ENCODE peak calls at places on chromosomes 3 and 15, in seven cellular contexts. B, U, N, M, S, L and K are unnamed samples.

GRCh38 chr3:144556392-144556791 is 584.8 kb downstream of the DIPK2A start:
- DNase-seq in M (no peak), B (no peak), U (no peak), S (no peak), L (peak), N (no peak), K (peak)

GRCh38 chr3:66499881-66500574 is 794 bp downstream of the LRIG1 start:
- DNase-seq in S (no peak), B (no peak), M (peak), L (peak), U (no peak), N (peak), K (no peak)

GRCh38 chr3:152289708-152290107 is 21.0 kb downstream of the MBNL1 start:
- DNase-seq in L (no peak), B (no peak), U (no peak), S (no peak), M (no peak), N (no peak), K (no peak)

GRCh38 chr3:179768080-179768479 is 115.2 kb downstream of the USP13 start:
- DNase-seq in L (peak), N (peak), B (no peak), M (peak), U (no peak), S (peak), K (peak)

GRCh38 chr3:28322464-28322863 is 26.1 kb upstream of the ZCWPW2 start:
- DNase-seq in L (no peak), N (no peak), B (no peak), U (no peak), S (no peak), M (no peak), K (no peak)

GRCh38 chr15:87528873-87529272 is 727.7 kb downstream of the NTRK3 start:
- DNase-seq in B (no peak), U (no peak), N (no peak), M (no peak), S (no peak), L (no peak), K (no peak)

GRCh38 chr15:33402640-33403039 is 91.9 kb downstream of the RYR3 start:
- DNase-seq in B (no peak), N (no peak), U (no peak), M (no peak), S (no peak), L (no peak), K (no peak)

GRCh38 chr3:172699070-172699469 is 11.8 kb downstream of the NCEH1 start:
- DNase-seq in U (no peak), M (no peak), L (no peak), S (no peak), B (no peak), N (no peak), K (no peak)

GRCh38 chr15:68387288-68388143 is 44.4 kb downstream of the ITGA11 start:
- DNase-seq in S (no peak), B (no peak), U (no peak), L (no peak), N (peak), M (no peak), K (no peak)

GRCh38 chr3:18438586-18438985 is 13.4 kb upstream of the SATB1 start:
- DNase-seq in L (no peak), M (no peak), S (no peak), U (no peak), N (no peak), B (no peak), K (no peak)

GRCh38 chr3:53846134-53846850 is at the start of the genes CHDH and IL17RB:
- DNase-seq in U (peak), M (peak), S (peak), N (peak), L (peak), B (peak), K (no peak)

GRCh38 chr3:10556312-10556711 is 50.9 kb upstream of the ATP2B2 start:
- DNase-seq in L (no peak), N (no peak), S (no peak), B (no peak), U (no peak), M (no peak), K (peak)

GRCh38 chr3:44146073-44146472 is 95.6 kb upstream of the TOPAZ1 start:
- DNase-seq in M (no peak), U (no peak), L (no peak), B (no peak), N (no peak), S (no peak), K (no peak)

GRCh38 chr3:188212308-188212969 is 58.5 kb downstream of the LPP start:
- DNase-seq in U (no peak), L (peak), B (peak), S (no peak), N (no peak), M (no peak), K (no peak)

DNA sequence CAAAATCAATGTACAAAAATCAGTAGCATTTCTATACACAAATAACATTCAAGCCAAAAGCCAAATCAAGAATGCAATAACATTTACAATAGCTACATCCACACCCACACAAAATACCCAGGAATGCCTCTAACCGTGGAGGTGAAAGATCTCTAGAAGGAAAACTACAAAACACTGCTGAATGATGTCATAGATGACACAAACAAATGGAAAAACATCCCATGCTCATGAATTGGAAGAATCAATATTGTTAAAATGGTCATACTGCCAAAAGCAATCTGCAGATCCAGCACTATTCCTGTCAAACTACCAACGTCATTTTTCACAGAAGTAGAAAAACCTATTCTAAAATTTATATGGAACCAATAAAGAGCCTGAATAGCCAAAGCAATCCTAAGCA is 143.7 kb downstream of the SLCO3A1 start:
- DNase-seq in N (no peak), U (no peak), L (no peak), S (no peak), M (no peak), B (no peak), K (no peak)
- TF ChIP-seq MAX in N (no peak), U (no peak), L (no peak), S (no peak), M (no peak), B (no peak), K (no peak)

GRCh38 chr15:76169013-76169412 is 109.2 kb downstream of the TMEM266 start:
- DNase-seq in B (no peak), N (peak), M (no peak), L (no peak), S (no peak), U (no peak), K (peak)
- TF ChIP-seq MAX in B (no peak), N (no peak), M (no peak), L (no peak), S (no peak), U (no peak), K (peak)

DNA sequence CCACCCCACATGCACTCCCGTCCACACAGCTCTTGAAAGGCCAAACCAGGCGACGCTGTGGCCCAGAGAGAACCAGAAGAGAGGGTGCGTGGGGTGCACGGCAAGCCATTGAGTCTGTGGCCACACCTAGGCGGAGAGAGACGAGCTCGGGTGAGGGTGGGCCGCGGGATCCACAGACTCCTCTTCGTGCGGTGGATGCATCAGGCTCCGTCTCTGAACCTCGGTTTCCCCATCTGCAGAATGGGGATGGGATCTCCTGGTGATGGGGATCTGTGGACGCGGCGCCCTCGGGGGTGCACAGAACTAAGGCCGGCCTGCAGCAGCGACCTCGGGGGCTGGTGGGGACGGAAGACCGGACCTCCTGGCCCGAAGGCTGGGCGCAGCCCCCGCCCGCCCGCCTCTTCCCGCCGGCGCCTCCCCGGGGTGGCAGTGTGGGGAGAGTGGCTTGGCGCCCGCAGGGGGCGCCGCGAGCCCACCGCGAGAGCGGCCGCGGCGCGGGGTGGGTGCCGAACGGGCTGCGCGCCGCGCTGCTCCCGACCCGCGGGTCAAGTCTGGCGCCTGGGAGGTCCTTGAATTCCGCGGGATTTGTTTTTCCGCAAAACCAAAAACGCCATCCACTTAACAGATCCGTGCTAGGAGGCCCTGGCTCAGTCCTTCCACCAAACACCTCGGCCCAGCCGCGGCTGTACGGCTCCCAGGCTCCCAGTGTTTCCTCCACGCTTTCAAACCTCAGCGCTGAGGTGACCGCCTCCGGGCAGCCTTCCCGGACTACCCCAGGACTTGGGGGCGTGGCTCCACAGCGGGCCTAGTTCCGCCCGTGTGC is 13.2 kb upstream of the ADPGK start:
- DNase-seq in M (peak), L (peak), B (no peak), S (peak), N (peak), U (peak), K (peak)
- TF ChIP-seq MAX in M (no peak), L (peak), B (no peak), S (no peak), N (no peak), U (no peak), K (no peak)

GRCh38 chr3:192915306-192915705 is 2.4 kb downstream of the MB21D2 start:
- DNase-seq in N (peak), U (no peak), B (peak), S (peak), M (peak), L (no peak), K (peak)
- TF ChIP-seq MAX in N (no peak), U (no peak), B (no peak), S (no peak), M (no peak), L (no peak), K (no peak)

DNA sequence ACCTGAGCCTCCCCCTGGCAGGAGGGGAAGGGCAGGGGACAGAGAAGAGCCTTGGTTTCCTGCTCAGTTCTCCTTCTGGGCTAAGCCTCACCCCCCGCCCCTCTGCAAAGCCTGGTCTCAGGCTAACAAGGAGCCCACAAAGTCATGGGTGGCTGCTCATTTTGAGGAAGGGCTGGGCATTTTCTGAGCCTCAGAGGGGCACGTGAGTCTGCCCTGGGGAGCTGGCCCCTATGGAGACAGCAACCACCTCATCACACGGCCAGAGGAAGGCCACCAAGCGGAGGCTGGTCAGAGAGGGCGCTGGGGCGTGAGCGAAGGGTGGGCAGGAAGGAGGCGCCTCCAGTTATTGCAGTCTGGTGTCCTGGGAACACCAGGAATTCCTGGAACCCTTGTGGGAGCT is 18.7 kb downstream of the ABTB1 start:
- DNase-seq in M (no peak), U (no peak), S (no peak), N (no peak), L (no peak), B (no peak), K (no peak)
- TF ChIP-seq MAX in M (no peak), U (no peak), S (no peak), N (no peak), L (no peak), B (no peak), K (no peak)

GRCh38 chr3:69710153-69710977 is 28.9 kb upstream of the MITF start:
- DNase-seq in S (no peak), B (no peak), N (no peak), L (no peak), M (no peak), U (no peak), K (no peak)
- TF ChIP-seq MAX in S (no peak), B (no peak), N (no peak), L (no peak), M (no peak), U (no peak), K (no peak)

DNA sequence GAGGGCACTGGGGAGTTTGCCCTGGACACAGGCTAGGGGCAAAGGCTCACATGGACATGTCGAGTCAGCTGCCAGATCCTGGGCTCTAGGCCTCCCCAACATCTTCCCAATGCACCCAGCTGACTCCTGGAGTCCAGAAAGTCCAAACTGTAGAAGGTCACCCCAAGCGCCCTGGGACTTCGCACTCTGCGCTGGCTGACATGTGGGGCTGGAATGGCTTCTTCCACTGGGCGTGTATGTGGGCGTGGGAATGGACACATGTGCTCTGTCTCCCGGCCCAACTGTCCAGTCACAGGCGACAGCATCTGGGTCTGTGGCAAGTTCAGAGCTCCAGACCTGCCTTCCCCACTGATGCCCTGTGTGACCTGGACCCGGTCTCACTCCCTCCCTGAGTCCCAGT is 13.2 kb upstream of the FURIN start:
- DNase-seq in M (no peak), N (no peak), S (no peak), L (no peak), U (no peak), B (no peak), K (no peak)
- TF ChIP-seq MAX in M (no peak), N (no peak), S (no peak), L (no peak), U (no peak), B (peak), K (no peak)

GRCh38 chr3:157436583-157437300 is at the start of gene PTX3:
- DNase-seq in U (no peak), M (peak), S (peak), B (no peak), L (no peak), N (peak), K (peak)
- TF ChIP-seq MAX in U (no peak), M (no peak), S (no peak), B (no peak), L (no peak), N (no peak), K (peak)